ENCODE peak calls at places on chromosomes 6 and 20, in eight cellular contexts. K is AG10803, X is prostate gland, Q is fibroblast of mammary gland, G is ovary, I is breast epithelium, H is NB4, V is bronchial epithelial cell. Y is an unnamed sample.

GRCh38 chr6:52020961-52021570 is 66.3 kb downstream of the PKHD1 start:
- DNase-seq in V (peak; percentile 30), X (no peak), K (peak; percentile 33), Q (peak; percentile 33), I (no peak), H (peak; percentile 34), G (no peak), Y (no peak)

GRCh38 chr20:38751360-38751976 is 3.2 kb downstream of the ACTR5 start:
- DNase-seq in Q (peak; percentile 49), G (no peak), X (no peak), V (peak; percentile 50), H (peak; percentile 55), K (peak; percentile 36), I (no peak), Y (no peak)

GRCh38 chr6:152821525-152821924 is 70.9 kb downstream of the VIP start:
- DNase-seq in K (no peak), V (no peak), I (no peak), X (no peak), Q (no peak), H (no peak), G (no peak), Y (no peak)

GRCh38 chr6:95431637-95432228 is 145.6 kb upstream of the MANEA start:
- DNase-seq in I (no peak), X (peak; percentile 35), Q (peak; percentile 51), K (peak; percentile 27), V (peak; percentile 50), G (peak; percentile 26), H (peak; percentile 56), Y (no peak)

GRCh38 chr6:40695114-40695513 is 108.0 kb upstream of the LRFN2 start:
- DNase-seq in G (no peak), Q (peak; percentile 2), I (no peak), X (no peak), V (peak; percentile 21), H (peak; percentile 9), K (no peak), Y (no peak)

GRCh38 chr20:42901689-42902518 is 287.8 kb downstream of the PTPRT start:
- DNase-seq in H (no peak), K (no peak), I (no peak), G (peak; percentile 16), Q (no peak), V (no peak), X (no peak), Y (no peak)

GRCh38 chr6:7332090-7332745 is 19.2 kb upstream of the SSR1 start:
- DNase-seq in Q (peak; percentile 67), X (no peak), V (peak; percentile 96), H (peak; percentile 36), I (no peak), G (no peak), K (no peak), Y (no peak)

GRCh38 chr20:39397646-39398045 is 435.5 kb downstream of the DHX35 start:
- DNase-seq in K (no peak), X (no peak), Q (no peak), H (no peak), V (no peak), G (no peak), I (no peak), Y (no peak)

GRCh38 chr6:64807785-64808184 is 899.2 kb downstream of the EYS start:
- DNase-seq in X (no peak), G (no peak), I (no peak), H (no peak), Q (no peak), K (no peak), V (no peak), Y (no peak)

GRCh38 chr6:95142101-95142500 is 435.2 kb upstream of the MANEA start:
- DNase-seq in V (no peak), Q (no peak), I (no peak), G (no peak), H (no peak), K (no peak), X (no peak), Y (no peak)

GRCh38 chr6:3061501-3061941 is 6.8 kb upstream of the RIPK1 start:
- DNase-seq in I (no peak), V (peak; percentile 89), H (no peak), X (no peak), Q (peak; percentile 53), K (peak; percentile 55), G (no peak), Y (peak; percentile 71)

GRCh38 chr6:139135578-139136545 is 982 bp downstream of the HECA start:
- DNase-seq in X (peak; percentile 41), H (peak; percentile 73), I (peak; percentile 58), K (no peak), G (peak; percentile 65), Q (no peak), V (no peak), Y (no peak)

GRCh38 chr20:49187330-49188100 is 619 bp downstream of the STAU1 start:
- DNase-seq in G (peak; percentile 41), H (peak; percentile 47), K (no peak), Q (no peak), V (no peak), I (no peak), X (peak; percentile 23), Y (no peak)

GRCh38 chr20:19757487-19757972 is 528 bp upstream of the RIN2 start:
- DNase-seq in X (peak; percentile 62), H (no peak), K (peak; percentile 82), G (peak; percentile 87), I (peak; percentile 82), Q (peak; percentile 64), V (peak; percentile 44), Y (peak; percentile 20)

DNA sequence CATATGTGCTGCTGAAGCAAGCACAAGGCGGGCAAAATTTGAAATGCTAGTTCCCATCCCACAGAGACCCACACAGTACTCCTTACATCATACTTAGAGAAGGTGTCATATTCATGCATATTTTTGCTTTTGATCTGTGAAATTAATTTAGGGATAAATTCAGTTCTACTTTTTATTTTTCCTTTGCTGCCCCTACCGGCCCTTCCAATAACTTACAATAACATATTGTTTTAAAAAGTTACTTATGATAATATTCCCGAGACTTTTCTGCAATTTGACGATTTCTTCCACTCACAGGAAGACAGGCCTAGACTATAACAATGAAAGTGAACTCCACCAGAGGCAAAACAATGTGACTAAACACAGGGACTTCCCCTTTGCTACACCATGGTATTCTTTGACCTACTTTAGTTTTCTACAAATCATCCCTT is 35.0 kb downstream of the SESN1 start:
- DNase-seq in Q (peak; percentile 62), V (peak; percentile 71), I (no peak), G (no peak), K (peak; percentile 24), X (no peak), H (peak; percentile 79), Y (no peak)
- TF ChIP-seq CTCF in Q (peak; percentile 30), V (no peak), I (peak; percentile 21), G (no peak), K (no peak), X (no peak), H (no peak), Y (peak; percentile 7)

DNA sequence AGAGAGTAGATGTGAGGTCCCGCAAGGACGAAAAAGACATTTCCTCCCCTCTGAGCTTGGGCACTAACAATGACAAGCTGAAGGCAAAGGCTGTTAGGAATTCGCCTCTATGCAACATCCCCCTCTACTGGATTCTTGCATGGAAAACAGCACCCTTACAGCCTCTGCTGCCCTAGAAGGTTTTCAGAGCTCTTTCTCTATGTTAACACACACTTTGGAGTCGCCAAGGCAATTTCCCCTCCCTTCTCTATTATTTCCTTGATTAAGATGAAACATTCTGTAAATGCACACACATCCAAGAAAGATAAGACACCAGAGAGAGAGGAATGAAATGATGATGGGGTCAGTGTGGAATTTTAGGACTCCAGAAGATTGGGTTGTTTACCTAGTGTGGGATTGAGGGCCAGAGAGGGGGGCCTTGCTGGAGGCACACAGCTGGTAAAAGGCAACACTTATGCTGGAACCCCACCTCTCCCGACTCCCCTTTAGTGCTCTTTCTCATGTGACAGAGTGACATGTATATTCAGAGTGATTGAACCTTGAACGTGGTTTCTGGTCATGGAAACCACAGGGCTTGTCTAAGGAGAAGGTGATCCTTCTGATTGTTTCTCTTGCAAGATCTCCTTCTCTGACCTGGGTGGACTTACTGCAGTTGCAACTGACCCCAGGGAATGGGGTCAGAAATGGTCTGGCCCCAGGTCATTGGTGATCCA is 300.7 kb downstream of the CLIC5 start:
- DNase-seq in K (peak; percentile 86), X (peak; percentile 77), H (peak; percentile 94), G (peak; percentile 54), I (no peak), V (peak; percentile 77), Q (peak; percentile 94), Y (peak; percentile 47)
- H3K4me3 ChIP-seq in K (no peak overlapping the region), X (no peak overlapping the region), H (no peak overlapping the region), G (no peak overlapping the region), I (no peak overlapping the region), V (no peak overlapping the region), Q (no peak overlapping the region), Y (no peak overlapping the region)

GRCh38 chr20:62322428-62323073 is 19.8 kb downstream of the ADRM1 start:
- DNase-seq in X (no peak), G (no peak), H (no peak), K (no peak), I (no peak), Q (no peak), V (no peak), Y (no peak)

GRCh38 chr20:62323146-62323979 is 20.6 kb downstream of the ADRM1 start:
- DNase-seq in Q (no peak), K (no peak), H (no peak), I (no peak), X (no peak), G (no peak), V (no peak), Y (no peak)

GRCh38 chr20:62321978-62322377 is 19.2 kb downstream of the ADRM1 start:
- DNase-seq in I (no peak), V (no peak), X (no peak), H (no peak), K (no peak), Q (no peak), G (no peak), Y (no peak)

GRCh38 chr20:62325172-62325905 is 22.5 kb downstream of the ADRM1 start:
- DNase-seq in Q (no peak), K (no peak), X (no peak), V (no peak), H (no peak), I (no peak), G (no peak), Y (no peak)

DNA sequence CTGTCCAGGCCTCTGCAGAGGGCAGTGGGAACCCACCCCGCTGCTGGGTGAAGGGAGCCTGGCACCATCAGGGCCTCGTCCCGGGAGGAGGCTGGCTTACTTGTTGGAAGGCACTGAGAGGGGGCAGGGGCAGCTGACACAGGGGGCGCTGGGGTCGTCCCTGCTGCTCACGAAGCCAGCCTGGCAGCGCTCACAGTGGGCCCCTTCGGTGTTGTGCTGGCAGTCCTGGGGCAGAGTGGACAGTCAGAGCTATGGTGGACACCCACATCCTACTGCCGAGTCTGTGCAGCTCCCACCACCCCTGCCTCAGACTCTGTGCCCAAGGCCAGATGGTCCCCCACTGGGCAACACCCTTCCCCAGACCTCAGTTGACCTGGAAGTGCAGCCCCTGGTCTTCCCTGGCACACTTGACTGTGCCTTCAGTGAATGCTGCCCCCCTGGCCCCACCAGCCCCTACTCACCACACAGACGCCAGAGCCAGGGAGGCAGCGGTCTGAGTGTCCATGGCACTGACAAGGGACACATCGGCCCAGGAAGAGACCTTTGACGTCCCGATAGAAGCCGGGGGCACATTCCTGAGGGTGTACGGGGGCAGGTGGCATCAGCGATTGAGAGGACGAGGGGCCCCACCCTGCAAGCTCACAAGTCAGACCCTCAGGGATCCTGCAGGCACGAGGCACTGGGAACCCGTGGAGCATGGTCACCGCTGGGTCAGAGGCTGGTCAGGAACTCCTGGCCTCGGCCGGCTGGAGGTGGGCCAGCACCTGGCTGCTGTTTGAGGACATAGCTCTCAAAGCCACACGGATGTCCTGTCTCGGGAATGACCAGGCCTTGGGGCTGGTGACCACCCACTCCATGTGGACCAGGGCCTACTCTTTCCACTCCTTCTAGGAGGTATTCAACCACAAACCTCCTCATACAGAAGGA is 21.4 kb downstream of the ADRM1 start:
- DNase-seq in H (no peak), V (no peak), X (no peak), K (no peak), Q (no peak), I (no peak), G (no peak), Y (no peak)
- TF ChIP-seq CTCF in H (no peak), V (no peak), X (no peak), K (no peak), Q (no peak), I (no peak), G (no peak), Y (no peak)

GRCh38 chr6:127939442-127940066 is 38.7 kb upstream of the THEMIS start:
- DNase-seq in G (no peak), X (peak; percentile 10), V (peak; percentile 54), K (peak; percentile 51), I (no peak), Q (peak; percentile 24), H (no peak), Y (no peak)
- H3K4me3 ChIP-seq in G (no peak overlapping the region), X (no peak overlapping the region), V (no peak overlapping the region), K (no peak overlapping the region), I (no peak overlapping the region), Q (no peak overlapping the region), H (no peak overlapping the region), Y (no peak overlapping the region)

Y was measured in retinal pigment epithelial cell.